ENCODE peak calls at places on chromosomes 7 and 10, in seven cellular contexts. N, P, I, F, Z, H and T are unnamed samples.
A peak's percentile ranks its signal among the peaks of the same experiment; 100 is the strongest.

GRCh38 chr10:75166623-75166972 is 44.0 kb upstream of the VDAC2 start:
- DNase-seq in F (no peak), N (no peak), I (no peak), P (no peak), Z (no peak), H (no peak), T (no peak)

GRCh38 chr10:110411047-110411410 is 86.7 kb upstream of the DUSP5 start:
- DNase-seq in N (no peak), H (peak; percentile 71), F (no peak), Z (peak; percentile 48), I (no peak), P (no peak), T (no peak)

GRCh38 chr7:2317556-2318293 is 3.5 kb upstream of the SNX8 start:
- DNase-seq in P (no peak), F (no peak), H (no peak), I (no peak), N (no peak), Z (no peak), T (no peak)

GRCh38 chr7:32588657-32589056 is 93.4 kb downstream of the AVL9 start:
- DNase-seq in N (no peak), H (peak; percentile 90), P (peak; percentile 26), I (no peak), F (no peak), Z (no peak), T (peak; percentile 80)

GRCh38 chr7:55532150-55532917 is 40.0 kb downstream of the VOPP1 start:
- DNase-seq in Z (no peak), P (no peak), N (no peak), H (no peak), I (no peak), F (no peak), T (no peak)

GRCh38 chr7:112668561-112668960 is 121.6 kb downstream of the TMEM168 start:
- DNase-seq in N (no peak), I (no peak), P (no peak), Z (no peak), H (peak; percentile 14), F (no peak), T (no peak)

GRCh38 chr7:128231677-128232076 is 9.4 kb upstream of the LEP start:
- DNase-seq in F (no peak), Z (no peak), N (no peak), I (no peak), H (no peak), P (no peak), T (no peak)

GRCh38 chr10:69749180-69750010 is 52.3 kb upstream of the COL13A1 start:
- DNase-seq in N (no peak), P (no peak), H (peak; percentile 33), Z (no peak), I (no peak), F (no peak), T (no peak)

GRCh38 chr7:149313981-149314380 is 52.0 kb downstream of the ZNF783 start:
- DNase-seq in F (no peak), Z (no peak), H (no peak), N (no peak), I (no peak), P (no peak), T (no peak)

GRCh38 chr7:43314379-43315158 is 202.1 kb downstream of the HECW1 start:
- DNase-seq in I (no peak), N (no peak), Z (no peak), P (no peak), F (no peak), H (no peak), T (no peak)

GRCh38 chr7:7265057-7265456 is 82.7 kb downstream of the C1GALT1 start:
- DNase-seq in Z (no peak), H (peak; percentile 43), N (no peak), P (no peak), I (no peak), F (no peak), T (no peak)

GRCh38 chr7:7261863-7262262 is 79.5 kb downstream of the C1GALT1 start:
- DNase-seq in P (no peak), I (no peak), F (no peak), H (no peak), Z (no peak), N (no peak), T (no peak)

GRCh38 chr7:7264306-7265040 is 82.1 kb downstream of the C1GALT1 start:
- DNase-seq in Z (no peak), N (no peak), I (no peak), P (no peak), F (no peak), H (no peak), T (no peak)

GRCh38 chr7:7265676-7266075 is 83.3 kb downstream of the C1GALT1 start:
- DNase-seq in P (no peak), H (peak; percentile 20), I (no peak), N (no peak), Z (no peak), F (no peak), T (no peak)

GRCh38 chr7:7263297-7264230 is 81.2 kb downstream of the C1GALT1 start:
- DNase-seq in F (no peak), N (no peak), P (no peak), H (no peak), I (no peak), Z (no peak), T (no peak)
- TF ChIP-seq CTCF in F (no peak), N (no peak), P (no peak), H (no peak), I (no peak), Z (no peak), T (no peak)

GRCh38 chr10:91420868-91421267 is 10.7 kb downstream of the HECTD2 start:
- DNase-seq in Z (no peak), P (no peak), N (no peak), I (no peak), H (peak; percentile 18), F (no peak), T (no peak)
- H3K4me3 ChIP-seq in Z (no peak overlapping the region), P (no peak overlapping the region), N (no peak overlapping the region), I (no peak overlapping the region), H (no peak overlapping the region), F (no peak overlapping the region), T (no peak overlapping the region)

DNA sequence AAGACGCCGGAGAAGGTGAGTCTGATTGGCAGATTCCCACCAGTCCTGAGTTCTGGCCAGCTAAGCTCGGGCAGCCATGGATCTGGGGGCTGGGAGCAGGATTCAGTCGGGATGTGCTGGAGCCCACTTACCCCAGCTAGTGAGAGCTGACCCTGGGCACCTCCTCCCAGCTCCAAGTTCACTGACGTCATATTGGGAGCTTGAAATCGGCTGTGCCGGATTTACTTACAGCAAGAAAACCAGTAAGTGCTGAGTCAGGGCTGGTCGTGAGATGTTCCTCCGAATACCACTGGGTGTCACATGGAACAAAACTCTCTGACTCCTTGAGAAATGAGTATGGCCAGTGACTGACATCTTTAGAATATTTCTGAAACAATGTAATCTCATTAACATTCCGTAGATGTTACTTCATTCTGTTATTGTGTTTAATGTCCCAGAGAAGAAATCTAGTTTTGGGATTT is 621.2 kb downstream of the SDK1 start:
- DNase-seq in Z (peak; percentile 18), F (peak; percentile 34), N (no peak), I (peak; percentile 80), H (peak; percentile 62), P (peak; percentile 51), T (peak; percentile 91)
- TF ChIP-seq CTCF in Z (no peak), F (peak; percentile 47), N (no peak), I (no peak), H (peak; percentile 11), P (peak; percentile 37), T (peak; percentile 66)

GRCh38 chr10:42769653-42770052 is 12.9 kb upstream of the BMS1 start:
- DNase-seq in F (no peak), P (no peak), H (no peak), I (no peak), Z (no peak), N (no peak), T (no peak)
- H3K4me3 ChIP-seq in F (no peak overlapping the region), P (no peak overlapping the region), H (no peak overlapping the region), I (no peak overlapping the region), Z (no peak overlapping the region), N (no peak overlapping the region), T (no peak overlapping the region)

GRCh38 chr10:130179640-130180039 is 43.4 kb downstream of the GLRX3 start:
- DNase-seq in H (peak; percentile 70), Z (no peak), I (no peak), N (no peak), P (no peak), F (no peak), T (peak; percentile 33)
- TF ChIP-seq CTCF in H (peak; percentile 63), Z (peak; percentile 24), I (no peak), N (no peak), P (peak; percentile 40), F (peak; percentile 73), T (peak; percentile 60)

DNA sequence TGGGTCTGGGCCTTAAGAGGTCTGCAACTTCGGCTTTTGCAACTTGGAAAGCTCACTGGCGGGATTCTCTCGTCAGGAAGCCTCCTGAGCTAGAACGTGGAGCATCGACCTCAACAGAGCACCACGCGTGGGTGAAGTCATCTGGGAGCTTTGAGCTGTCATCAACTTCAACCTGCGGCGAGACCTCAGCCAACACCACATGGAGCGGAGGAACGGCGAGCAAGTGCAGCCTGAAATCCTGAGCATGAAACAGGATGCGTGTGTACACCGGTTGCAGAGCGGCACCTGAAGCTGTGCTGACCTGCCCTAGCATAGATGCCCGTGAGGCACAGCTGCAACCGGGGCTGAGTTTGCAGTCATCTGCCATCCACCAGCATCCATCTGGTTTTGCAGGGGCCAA is 295.7 kb upstream of the SHH start:
- DNase-seq in N (no peak), Z (no peak), P (peak; percentile 14), I (no peak), H (no peak), F (no peak), T (no peak)
- H3K4me3 ChIP-seq in N (no peak overlapping the region), Z (no peak overlapping the region), P (no peak overlapping the region), I (no peak overlapping the region), H (no peak overlapping the region), F (no peak overlapping the region), T (no peak overlapping the region)

DNA sequence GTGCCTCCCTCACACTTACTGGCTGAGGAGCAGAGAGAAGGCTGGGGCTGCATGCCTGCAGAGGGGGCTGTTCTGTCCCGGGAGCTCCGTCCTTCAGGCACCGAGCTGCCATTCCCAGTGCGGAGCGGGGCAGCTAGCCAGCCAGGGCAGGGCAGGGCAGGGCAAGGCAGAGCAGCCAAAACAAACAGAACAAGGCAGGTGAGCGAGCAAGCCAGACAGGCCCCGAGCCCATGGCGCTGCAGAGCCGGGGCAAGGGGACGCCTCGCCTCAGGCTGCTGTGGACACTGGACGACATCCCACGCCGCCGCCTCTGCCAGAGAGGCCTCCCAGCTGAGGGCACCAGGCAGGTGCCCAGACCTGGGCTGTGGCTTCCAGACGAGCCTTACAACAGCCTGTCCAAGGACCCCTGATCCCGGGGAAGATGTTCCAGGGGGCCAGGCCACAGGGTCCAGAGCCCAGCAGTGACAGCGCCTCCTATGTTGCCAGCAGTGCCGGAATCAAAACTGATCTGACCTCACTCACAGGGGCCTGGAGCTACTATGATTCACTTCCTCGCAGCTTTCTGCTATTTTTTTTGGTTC is 8.2 kb upstream of the NDST2 start:
- DNase-seq in Z (no peak), I (no peak), H (no peak), N (no peak), P (peak; percentile 87), F (no peak), T (no peak)
- TF ChIP-seq CTCF in Z (no peak), I (no peak), H (no peak), N (no peak), P (no peak), F (peak; percentile 38), T (peak; percentile 30)